ENCODE peak calls at places on chromosomes 13 and 19, in four cellular contexts. One of them, this sample, is unnamed.

GRCh38 chr13:105847532-105848295 is 687.7 kb downstream of the EFNB2 start:
- DNase-seq in T-helper 17 cell: no peak
- DNase-seq in stimulated activated CD4-positive, alpha-beta T cell treated with anti-CD3 and anti-CD28 coated beads, Interleukin-1b, Interleukin-23, amount 100 ng/mL, for 1 hour: no peak
- DNase-seq in upper lobe of right lung: no peak
- DNase-seq in this sample: no peak

GRCh38 chr19:13437919-13438618 is 68.2 kb downstream of the CACNA1A start:
- DNase-seq in stimulated activated CD4-positive, alpha-beta T cell treated with anti-CD3 and anti-CD28 coated beads, Interleukin-1b, Interleukin-23, amount 100 ng/mL, for 1 hour: no peak
- DNase-seq in T-helper 17 cell: no peak
- DNase-seq in upper lobe of right lung: no peak
- DNase-seq in this sample: no peak

GRCh38 chr13:37561031-37561430 is 37.5 kb downstream of the POSTN start:
- DNase-seq in upper lobe of right lung: no peak
- DNase-seq in T-helper 17 cell: no peak
- DNase-seq in stimulated activated CD4-positive, alpha-beta T cell treated with anti-CD3 and anti-CD28 coated beads, Interleukin-1b, Interleukin-23, amount 100 ng/mL, for 1 hour: no peak
- DNase-seq in this sample: no peak

GRCh38 chr13:76864259-76864658 is 21.9 kb downstream of the KCTD12 start:
- DNase-seq in upper lobe of right lung: no peak
- DNase-seq in stimulated activated CD4-positive, alpha-beta T cell treated with anti-CD3 and anti-CD28 coated beads, Interleukin-1b, Interleukin-23, amount 100 ng/mL, for 1 hour: no peak
- DNase-seq in T-helper 17 cell: no peak
- DNase-seq in this sample: no peak

GRCh38 chr13:91185294-91185863 is 162.1 kb upstream of the MIR17HG start:
- DNase-seq in T-helper 17 cell: no peak
- DNase-seq in upper lobe of right lung: no peak
- DNase-seq in stimulated activated CD4-positive, alpha-beta T cell treated with anti-CD3 and anti-CD28 coated beads, Interleukin-1b, Interleukin-23, amount 100 ng/mL, for 1 hour: no peak
- DNase-seq in this sample: no peak

GRCh38 chr13:29436291-29436690 is 159.2 kb downstream of the SLC7A1 start:
- DNase-seq in upper lobe of right lung: no peak
- DNase-seq in T-helper 17 cell: no peak
- DNase-seq in stimulated activated CD4-positive, alpha-beta T cell treated with anti-CD3 and anti-CD28 coated beads, Interleukin-1b, Interleukin-23, amount 100 ng/mL, for 1 hour: no peak
- DNase-seq in this sample: no peak

GRCh38 chr19:11196406-11197287 is 698 bp downstream of the KANK2 start:
- DNase-seq in T-helper 17 cell: no peak
- DNase-seq in upper lobe of right lung: peak; percentile 77
- DNase-seq in stimulated activated CD4-positive, alpha-beta T cell treated with anti-CD3 and anti-CD28 coated beads, Interleukin-1b, Interleukin-23, amount 100 ng/mL, for 1 hour: no peak
- DNase-seq in this sample: peak; percentile 88

GRCh38 chr13:108003626-108004025 is 211.7 kb downstream of the LIG4 start:
- DNase-seq in stimulated activated CD4-positive, alpha-beta T cell treated with anti-CD3 and anti-CD28 coated beads, Interleukin-1b, Interleukin-23, amount 100 ng/mL, for 1 hour: no peak
- DNase-seq in T-helper 17 cell: no peak
- DNase-seq in upper lobe of right lung: no peak
- DNase-seq in this sample: no peak

GRCh38 chr13:21106089-21106488 is 44.7 kb upstream of the LATS2 start:
- DNase-seq in upper lobe of right lung: no peak
- DNase-seq in stimulated activated CD4-positive, alpha-beta T cell treated with anti-CD3 and anti-CD28 coated beads, Interleukin-1b, Interleukin-23, amount 100 ng/mL, for 1 hour: no peak
- DNase-seq in T-helper 17 cell: no peak
- DNase-seq in this sample: no peak

GRCh38 chr13:50617134-50617721 is 226.3 kb downstream of the DLEU7 start:
- DNase-seq in T-helper 17 cell: no peak
- DNase-seq in upper lobe of right lung: no peak
- DNase-seq in stimulated activated CD4-positive, alpha-beta T cell treated with anti-CD3 and anti-CD28 coated beads, Interleukin-1b, Interleukin-23, amount 100 ng/mL, for 1 hour: no peak
- DNase-seq in this sample: no peak

GRCh38 chr13:113176292-113176691 is 17.8 kb downstream of the PROZ start:
- DNase-seq in stimulated activated CD4-positive, alpha-beta T cell treated with anti-CD3 and anti-CD28 coated beads, Interleukin-1b, Interleukin-23, amount 100 ng/mL, for 1 hour: no peak
- DNase-seq in upper lobe of right lung: no peak
- DNase-seq in T-helper 17 cell: peak; percentile 56
- DNase-seq in this sample: no peak

GRCh38 chr13:43132911-43133310 is 109.5 kb downstream of the DNAJC15 start:
- DNase-seq in T-helper 17 cell: no peak
- DNase-seq in upper lobe of right lung: no peak
- DNase-seq in stimulated activated CD4-positive, alpha-beta T cell treated with anti-CD3 and anti-CD28 coated beads, Interleukin-1b, Interleukin-23, amount 100 ng/mL, for 1 hour: no peak
- DNase-seq in this sample: no peak

GRCh38 chr19:589693-590395 is at the start of gene HCN2:
- DNase-seq in upper lobe of right lung: no peak
- DNase-seq in stimulated activated CD4-positive, alpha-beta T cell treated with anti-CD3 and anti-CD28 coated beads, Interleukin-1b, Interleukin-23, amount 100 ng/mL, for 1 hour: no peak
- DNase-seq in T-helper 17 cell: no peak
- DNase-seq in this sample: no peak

GRCh38 chr19:18650468-18651001 is 13.7 kb downstream of the KLHL26 start:
- DNase-seq in T-helper 17 cell: no peak
- DNase-seq in stimulated activated CD4-positive, alpha-beta T cell treated with anti-CD3 and anti-CD28 coated beads, Interleukin-1b, Interleukin-23, amount 100 ng/mL, for 1 hour: no peak
- DNase-seq in upper lobe of right lung: no peak
- DNase-seq in this sample: peak; percentile 95

GRCh38 chr13:108924154-108924940 is 294.9 kb downstream of the MYO16 start:
- DNase-seq in upper lobe of right lung: no peak
- DNase-seq in stimulated activated CD4-positive, alpha-beta T cell treated with anti-CD3 and anti-CD28 coated beads, Interleukin-1b, Interleukin-23, amount 100 ng/mL, for 1 hour: no peak
- DNase-seq in T-helper 17 cell: no peak
- DNase-seq in this sample: no peak

GRCh38 chr13:110037925-110038573 is 251.7 kb upstream of the IRS2 start:
- DNase-seq in upper lobe of right lung: no peak
- DNase-seq in stimulated activated CD4-positive, alpha-beta T cell treated with anti-CD3 and anti-CD28 coated beads, Interleukin-1b, Interleukin-23, amount 100 ng/mL, for 1 hour: no peak
- DNase-seq in T-helper 17 cell: no peak
- DNase-seq in this sample: no peak

GRCh38 chr19:55353803-55354697 is 469 bp downstream of the COX6B2 start:
- DNase-seq in stimulated activated CD4-positive, alpha-beta T cell treated with anti-CD3 and anti-CD28 coated beads, Interleukin-1b, Interleukin-23, amount 100 ng/mL, for 1 hour: peak; percentile 42
- DNase-seq in upper lobe of right lung: peak; percentile 86
- DNase-seq in T-helper 17 cell: peak; percentile 66
- DNase-seq in this sample: peak; percentile 91

GRCh38 chr19:32339988-32340874 is 5.2 kb upstream of the ZNF507 start:
- DNase-seq in stimulated activated CD4-positive, alpha-beta T cell treated with anti-CD3 and anti-CD28 coated beads, Interleukin-1b, Interleukin-23, amount 100 ng/mL, for 1 hour: peak; percentile 18
- DNase-seq in upper lobe of right lung: peak; percentile 77
- DNase-seq in T-helper 17 cell: no peak
- DNase-seq in this sample: peak; percentile 81

GRCh38 chr19:29567366-29567915 is 38.6 kb upstream of the POP4 start:
- DNase-seq in upper lobe of right lung: no peak
- DNase-seq in T-helper 17 cell: no peak
- DNase-seq in stimulated activated CD4-positive, alpha-beta T cell treated with anti-CD3 and anti-CD28 coated beads, Interleukin-1b, Interleukin-23, amount 100 ng/mL, for 1 hour: no peak
- DNase-seq in this sample: no peak

GRCh38 chr13:112954488-112955270 is 14.3 kb upstream of the MCF2L start:
- DNase-seq in T-helper 17 cell: no peak
- DNase-seq in stimulated activated CD4-positive, alpha-beta T cell treated with anti-CD3 and anti-CD28 coated beads, Interleukin-1b, Interleukin-23, amount 100 ng/mL, for 1 hour: no peak
- DNase-seq in upper lobe of right lung: no peak
- DNase-seq in this sample: no peak

GRCh38 chr13:44576396-44577235 is 486 bp upstream of the TSC22D1 start:
- DNase-seq in stimulated activated CD4-positive, alpha-beta T cell treated with anti-CD3 and anti-CD28 coated beads, Interleukin-1b, Interleukin-23, amount 100 ng/mL, for 1 hour: peak; percentile 24
- DNase-seq in upper lobe of right lung: peak; percentile 72
- DNase-seq in T-helper 17 cell: peak; percentile 29
- DNase-seq in this sample: peak; percentile 80

GRCh38 chr19:10667867-10668266 is 13.7 kb downstream of the ILF3 start:
- DNase-seq in T-helper 17 cell: no peak
- DNase-seq in upper lobe of right lung: no peak
- DNase-seq in stimulated activated CD4-positive, alpha-beta T cell treated with anti-CD3 and anti-CD28 coated beads, Interleukin-1b, Interleukin-23, amount 100 ng/mL, for 1 hour: no peak
- DNase-seq in this sample: no peak

GRCh38 chr19:47230921-47231214 is at the start of gene BBC3:
- DNase-seq in stimulated activated CD4-positive, alpha-beta T cell treated with anti-CD3 and anti-CD28 coated beads, Interleukin-1b, Interleukin-23, amount 100 ng/mL, for 1 hour: no peak
- DNase-seq in upper lobe of right lung: no peak
- DNase-seq in T-helper 17 cell: no peak
- DNase-seq in this sample: no peak

GRCh38 chr13:114237415-114238112 is 2.9 kb downstream of the CDC16 start:
- DNase-seq in T-helper 17 cell: no peak
- DNase-seq in stimulated activated CD4-positive, alpha-beta T cell treated with anti-CD3 and anti-CD28 coated beads, Interleukin-1b, Interleukin-23, amount 100 ng/mL, for 1 hour: no peak
- DNase-seq in upper lobe of right lung: no peak
- DNase-seq in this sample: no peak

GRCh38 chr13:39144941-39145533 is 106.8 kb downstream of the NHLRC3 start:
- DNase-seq in T-helper 17 cell: no peak
- DNase-seq in stimulated activated CD4-positive, alpha-beta T cell treated with anti-CD3 and anti-CD28 coated beads, Interleukin-1b, Interleukin-23, amount 100 ng/mL, for 1 hour: no peak
- DNase-seq in upper lobe of right lung: no peak
- DNase-seq in this sample: peak; percentile 35

GRCh38 chr13:98761126-98761978 is 8.9 kb upstream of the SLC15A1 start:
- DNase-seq in T-helper 17 cell: no peak
- DNase-seq in upper lobe of right lung: no peak
- DNase-seq in stimulated activated CD4-positive, alpha-beta T cell treated with anti-CD3 and anti-CD28 coated beads, Interleukin-1b, Interleukin-23, amount 100 ng/mL, for 1 hour: no peak
- DNase-seq in this sample: no peak

GRCh38 chr13:35767256-35767981 is 290.9 kb upstream of the MAB21L1 start:
- DNase-seq in stimulated activated CD4-positive, alpha-beta T cell treated with anti-CD3 and anti-CD28 coated beads, Interleukin-1b, Interleukin-23, amount 100 ng/mL, for 1 hour: no peak
- DNase-seq in T-helper 17 cell: no peak
- DNase-seq in upper lobe of right lung: no peak
- DNase-seq in this sample: no peak

This sample was measured in kidney.